ENCODE peak calls at places on chromosomes 16 and 17, in four cellular contexts. One of them, this sample, is unnamed.

GRCh38 chr17:59406808-59407381 is 75.4 kb downstream of the YPEL2 start:
- DNase-seq in breast epithelium: no peak
- DNase-seq in uterus: peak; percentile 30
- DNase-seq in tibial nerve: no peak
- DNase-seq in this sample: no peak

GRCh38 chr16:17343028-17343427 is 127.7 kb downstream of the XYLT1 start:
- DNase-seq in uterus: no peak
- DNase-seq in breast epithelium: peak; percentile 77
- DNase-seq in tibial nerve: no peak
- DNase-seq in this sample: no peak

GRCh38 chr17:68048996-68049395 is 13.5 kb downstream of the KPNA2 start:
- DNase-seq in uterus: no peak
- DNase-seq in tibial nerve: no peak
- DNase-seq in breast epithelium: no peak
- DNase-seq in this sample: no peak

GRCh38 chr17:34308376-34308775 is 10.9 kb upstream of the CCL8 start:
- DNase-seq in tibial nerve: no peak
- DNase-seq in uterus: no peak
- DNase-seq in breast epithelium: no peak
- DNase-seq in this sample: no peak

GRCh38 chr17:40541060-40541872 is 24.0 kb downstream of the CCR7 start:
- DNase-seq in breast epithelium: peak; percentile 66
- DNase-seq in tibial nerve: no peak
- DNase-seq in uterus: peak; percentile 29
- DNase-seq in this sample: no peak

GRCh38 chr17:28347261-28347891 is 10.0 kb downstream of the POLDIP2 start:
- DNase-seq in tibial nerve: no peak
- DNase-seq in breast epithelium: peak; percentile 69
- DNase-seq in uterus: no peak
- DNase-seq in this sample: peak; percentile 71

GRCh38 chr17:50884354-50885311 is 18.5 kb upstream of the TOB1 start:
- DNase-seq in tibial nerve: no peak
- DNase-seq in uterus: no peak
- DNase-seq in breast epithelium: no peak
- DNase-seq in this sample: no peak

GRCh38 chr17:72121164-72122001 is 563 bp downstream of the SOX9 start:
- DNase-seq in breast epithelium: no peak
- DNase-seq in tibial nerve: no peak
- DNase-seq in uterus: no peak
- DNase-seq in this sample: peak; percentile 49

GRCh38 chr17:1030684-1031557 is 34.0 kb downstream of the TIMM22 start:
- DNase-seq in breast epithelium: no peak
- DNase-seq in uterus: peak; percentile 42
- DNase-seq in tibial nerve: peak; percentile 44
- DNase-seq in this sample: no peak

GRCh38 chr17:15119928-15120327 is 145.2 kb downstream of the PMP22 start:
- DNase-seq in breast epithelium: no peak
- DNase-seq in tibial nerve: no peak
- DNase-seq in uterus: no peak
- DNase-seq in this sample: no peak

GRCh38 chr17:15123593-15124590 is 141.2 kb downstream of the PMP22 start:
- DNase-seq in tibial nerve: no peak
- DNase-seq in breast epithelium: no peak
- DNase-seq in uterus: no peak
- DNase-seq in this sample: no peak

GRCh38 chr17:15121426-15121825 is 143.7 kb downstream of the PMP22 start:
- DNase-seq in tibial nerve: no peak
- DNase-seq in breast epithelium: no peak
- DNase-seq in uterus: no peak
- DNase-seq in this sample: no peak

GRCh38 chr17:15124746-15125145 is 140.4 kb downstream of the PMP22 start:
- DNase-seq in uterus: no peak
- DNase-seq in breast epithelium: no peak
- DNase-seq in tibial nerve: no peak
- DNase-seq in this sample: no peak

GRCh38 chr17:15122857-15123256 is 142.3 kb downstream of the PMP22 start:
- DNase-seq in breast epithelium: no peak
- DNase-seq in tibial nerve: no peak
- DNase-seq in uterus: no peak
- DNase-seq in this sample: no peak
- TF ChIP-seq POLR2A in breast epithelium: no peak
- TF ChIP-seq POLR2A in tibial nerve: no peak
- TF ChIP-seq POLR2A in uterus: no peak
- TF ChIP-seq POLR2A in this sample: no peak

GRCh38 chr16:14070877-14071575 is at the start of gene MRTFB:
- DNase-seq in tibial nerve: peak; percentile 50
- DNase-seq in uterus: peak; percentile 66
- DNase-seq in breast epithelium: peak; percentile 70
- DNase-seq in this sample: peak; percentile 64
- TF ChIP-seq POLR2A in tibial nerve: peak; percentile 33
- TF ChIP-seq POLR2A in uterus: peak; percentile 78
- TF ChIP-seq POLR2A in breast epithelium: no peak
- TF ChIP-seq POLR2A in this sample: peak; percentile 74

DNA sequence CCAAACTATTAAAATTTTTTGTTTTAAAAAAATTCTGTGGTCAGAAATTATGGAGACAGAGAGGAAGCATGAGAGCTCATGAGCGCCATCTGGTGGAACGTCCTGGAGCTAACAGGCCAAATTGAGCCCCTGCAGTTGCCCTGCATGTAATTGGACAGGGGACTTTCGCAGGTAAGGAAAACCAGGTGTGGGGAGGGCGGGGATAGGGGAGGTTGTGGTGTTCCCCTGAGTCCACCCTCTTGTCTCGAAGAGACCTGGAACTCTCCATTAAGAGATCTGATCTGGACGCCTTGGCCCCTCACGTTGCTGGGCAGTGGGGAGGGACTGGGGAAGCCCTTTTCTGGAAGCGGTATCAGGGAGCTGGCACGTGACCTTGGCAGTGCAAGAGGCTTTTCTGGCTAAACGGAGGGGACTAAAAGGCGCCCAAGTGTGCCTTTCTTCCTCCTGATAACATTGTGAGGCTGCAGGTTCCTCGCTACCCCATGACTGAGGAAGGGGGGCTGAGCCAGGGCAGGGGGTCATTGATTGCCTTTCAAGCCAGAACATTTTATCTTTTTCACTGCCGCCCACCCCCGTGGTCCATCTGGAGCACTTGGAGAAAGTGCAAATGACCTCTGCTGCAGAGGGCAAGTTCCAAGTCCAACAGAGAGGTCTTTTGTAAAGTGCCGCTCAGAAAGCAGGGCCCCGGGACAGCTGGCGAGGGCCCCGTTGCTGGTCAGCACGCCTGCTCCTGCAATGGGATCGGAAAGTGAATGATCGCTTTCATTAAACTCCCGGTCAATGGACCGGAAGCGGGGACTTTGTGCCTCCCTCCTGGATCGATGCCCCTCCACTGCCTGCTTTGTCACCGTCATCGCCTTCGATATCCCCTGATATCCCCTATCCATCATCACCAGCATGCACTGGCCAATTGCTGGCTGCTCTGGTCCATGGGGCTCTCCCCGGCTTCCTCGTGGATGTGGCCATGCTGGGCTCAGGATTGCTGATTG is 18.4 kb downstream of the PDILT start:
- DNase-seq in breast epithelium: peak; percentile 36
- DNase-seq in tibial nerve: peak; percentile 55
- DNase-seq in uterus: peak; percentile 66
- DNase-seq in this sample: peak; percentile 28
- TF ChIP-seq POLR2A in breast epithelium: no peak
- TF ChIP-seq POLR2A in tibial nerve: no peak
- TF ChIP-seq POLR2A in uterus: no peak
- TF ChIP-seq POLR2A in this sample: no peak

GRCh38 chr17:2392252-2393183 is 8.3 kb downstream of the MNT start:
- DNase-seq in breast epithelium: peak; percentile 95
- DNase-seq in uterus: peak; percentile 94
- DNase-seq in tibial nerve: peak; percentile 92
- DNase-seq in this sample: peak; percentile 95
- TF ChIP-seq POLR2A in breast epithelium: peak; percentile 9
- TF ChIP-seq POLR2A in uterus: peak; percentile 85
- TF ChIP-seq POLR2A in tibial nerve: peak; percentile 88
- TF ChIP-seq POLR2A in this sample: peak; percentile 32

GRCh38 chr17:39186481-39187002 is 10.9 kb downstream of the CACNB1 start:
- DNase-seq in tibial nerve: no peak
- DNase-seq in breast epithelium: no peak
- DNase-seq in uterus: no peak
- DNase-seq in this sample: no peak
- TF ChIP-seq POLR2A in tibial nerve: no peak
- TF ChIP-seq POLR2A in breast epithelium: no peak
- TF ChIP-seq POLR2A in uterus: no peak
- TF ChIP-seq POLR2A in this sample: no peak

This sample was measured in H54.